ENCODE peak calls at places on chromosomes 11 and 22, in six cellular contexts. One of them, this sample, is unnamed.

GRCh38 chr22:18079706-18080230 is 2.0 kb downstream of the PEX26 start:
- DNase-seq in astrocyte of the cerebellum: no peak
- DNase-seq in HL-60: no peak
- DNase-seq in amniotic epithelial cell: no peak
- DNase-seq in stimulated activated CD8-positive, alpha-beta memory T cell treated with anti-CD3 and anti-CD28 coated beads, Interleukin-2, amount 100 ng/mL, for 1 hour: no peak
- DNase-seq in HS-27A: no peak
- DNase-seq in this sample: no peak

GRCh38 chr11:114200785-114201184 is 95.4 kb upstream of the NNMT start:
- DNase-seq in astrocyte of the cerebellum: no peak
- DNase-seq in HL-60: no peak
- DNase-seq in amniotic epithelial cell: no peak
- DNase-seq in stimulated activated CD8-positive, alpha-beta memory T cell treated with anti-CD3 and anti-CD28 coated beads, Interleukin-2, amount 100 ng/mL, for 1 hour: no peak
- DNase-seq in HS-27A: no peak
- DNase-seq in this sample: no peak

GRCh38 chr11:56842829-56843794 is 94.6 kb upstream of the OR9G4 start:
- DNase-seq in astrocyte of the cerebellum: no peak
- DNase-seq in HL-60: no peak
- DNase-seq in amniotic epithelial cell: no peak
- DNase-seq in stimulated activated CD8-positive, alpha-beta memory T cell treated with anti-CD3 and anti-CD28 coated beads, Interleukin-2, amount 100 ng/mL, for 1 hour: no peak
- DNase-seq in HS-27A: no peak
- DNase-seq in this sample: no peak

GRCh38 chr22:26541167-26541819 is 29.0 kb upstream of the TFIP11 start:
- DNase-seq in astrocyte of the cerebellum: no peak
- DNase-seq in HL-60: no peak
- DNase-seq in amniotic epithelial cell: no peak
- DNase-seq in stimulated activated CD8-positive, alpha-beta memory T cell treated with anti-CD3 and anti-CD28 coated beads, Interleukin-2, amount 100 ng/mL, for 1 hour: no peak
- DNase-seq in HS-27A: no peak
- DNase-seq in this sample: no peak

GRCh38 chr11:65303542-65303941 is 11.1 kb upstream of the CDC42EP2 start:
- DNase-seq in astrocyte of the cerebellum: no peak
- DNase-seq in HL-60: no peak
- DNase-seq in amniotic epithelial cell: no peak
- DNase-seq in stimulated activated CD8-positive, alpha-beta memory T cell treated with anti-CD3 and anti-CD28 coated beads, Interleukin-2, amount 100 ng/mL, for 1 hour: no peak
- DNase-seq in HS-27A: no peak
- DNase-seq in this sample: no peak

GRCh38 chr22:45202333-45203149 is 38.2 kb downstream of the KIAA0930 start:
- DNase-seq in astrocyte of the cerebellum: no peak
- DNase-seq in HL-60: no peak
- DNase-seq in amniotic epithelial cell: peak; percentile 66
- DNase-seq in stimulated activated CD8-positive, alpha-beta memory T cell treated with anti-CD3 and anti-CD28 coated beads, Interleukin-2, amount 100 ng/mL, for 1 hour: no peak
- DNase-seq in HS-27A: no peak
- DNase-seq in this sample: no peak

GRCh38 chr22:24290459-24290858 is 19.8 kb downstream of the SPECC1L start:
- DNase-seq in astrocyte of the cerebellum: no peak
- DNase-seq in HL-60: no peak
- DNase-seq in amniotic epithelial cell: no peak
- DNase-seq in stimulated activated CD8-positive, alpha-beta memory T cell treated with anti-CD3 and anti-CD28 coated beads, Interleukin-2, amount 100 ng/mL, for 1 hour: no peak
- DNase-seq in HS-27A: no peak
- DNase-seq in this sample: no peak

GRCh38 chr22:42797021-42797420 is 60.1 kb downstream of the ARFGAP3 start:
- DNase-seq in astrocyte of the cerebellum: no peak
- DNase-seq in HL-60: peak; percentile 7
- DNase-seq in amniotic epithelial cell: peak; percentile 55
- DNase-seq in stimulated activated CD8-positive, alpha-beta memory T cell treated with anti-CD3 and anti-CD28 coated beads, Interleukin-2, amount 100 ng/mL, for 1 hour: no peak
- DNase-seq in HS-27A: no peak
- DNase-seq in this sample: peak; percentile 90

GRCh38 chr11:551131-551530 is 9.4 kb downstream of the LMNTD2 start:
- DNase-seq in astrocyte of the cerebellum: no peak
- DNase-seq in HL-60: no peak
- DNase-seq in amniotic epithelial cell: no peak
- DNase-seq in stimulated activated CD8-positive, alpha-beta memory T cell treated with anti-CD3 and anti-CD28 coated beads, Interleukin-2, amount 100 ng/mL, for 1 hour: no peak
- DNase-seq in HS-27A: no peak
- DNase-seq in this sample: no peak

GRCh38 chr11:103609117-103610066 is 427.0 kb upstream of the DDI1 start:
- DNase-seq in astrocyte of the cerebellum: peak; percentile 96
- DNase-seq in HL-60: no peak
- DNase-seq in amniotic epithelial cell: peak; percentile 97
- DNase-seq in stimulated activated CD8-positive, alpha-beta memory T cell treated with anti-CD3 and anti-CD28 coated beads, Interleukin-2, amount 100 ng/mL, for 1 hour: no peak
- DNase-seq in HS-27A: peak; percentile 58
- DNase-seq in this sample: peak; percentile 47

GRCh38 chr11:67996622-67997459 is 7.1 kb downstream of the UNC93B1 start:
- DNase-seq in astrocyte of the cerebellum: no peak
- DNase-seq in HL-60: peak; percentile 84
- DNase-seq in amniotic epithelial cell: peak; percentile 68
- DNase-seq in stimulated activated CD8-positive, alpha-beta memory T cell treated with anti-CD3 and anti-CD28 coated beads, Interleukin-2, amount 100 ng/mL, for 1 hour: no peak
- DNase-seq in HS-27A: no peak
- DNase-seq in this sample: no peak